ENCODE peak calls at places on chromosomes 7 and 10, in six cellular contexts. One of them, this sample, is unnamed.

GRCh38 chr7:147432068-147432467 is 1158.5 kb upstream of the C7orf33 start:
- DNase-seq in naive thymus-derived CD4-positive, alpha-beta T cell: no peak
- DNase-seq in Caco-2: no peak
- DNase-seq in psoas muscle: no peak
- DNase-seq in MM.1S: no peak
- DNase-seq in A549: no peak
- DNase-seq in this sample: no peak

GRCh38 chr7:123771256-123771655 is 22.5 kb upstream of the WASL start:
- DNase-seq in naive thymus-derived CD4-positive, alpha-beta T cell: no peak
- DNase-seq in Caco-2: no peak
- DNase-seq in psoas muscle: no peak
- DNase-seq in MM.1S: no peak
- DNase-seq in A549: no peak
- DNase-seq in this sample: no peak

GRCh38 chr7:98341106-98341505 is 59.6 kb downstream of the BRI3 start:
- DNase-seq in naive thymus-derived CD4-positive, alpha-beta T cell: no peak
- DNase-seq in Caco-2: no peak
- DNase-seq in psoas muscle: no peak
- DNase-seq in MM.1S: no peak
- DNase-seq in A549: no peak
- DNase-seq in this sample: no peak

GRCh38 chr10:88879754-88880286 is at the start of gene STAMBPL1:
- DNase-seq in naive thymus-derived CD4-positive, alpha-beta T cell: peak; percentile 80
- DNase-seq in Caco-2: peak; percentile 38
- DNase-seq in psoas muscle: peak; percentile 58
- DNase-seq in MM.1S: peak; percentile 72
- DNase-seq in A549: no peak
- DNase-seq in this sample: peak; percentile 60

GRCh38 chr7:149736478-149737360 is 36.7 kb downstream of the ZNF467 start:
- DNase-seq in naive thymus-derived CD4-positive, alpha-beta T cell: no peak
- DNase-seq in Caco-2: no peak
- DNase-seq in psoas muscle: no peak
- DNase-seq in MM.1S: no peak
- DNase-seq in A549: no peak
- DNase-seq in this sample: no peak

GRCh38 chr10:1149793-1150637 is 93.8 kb downstream of the WDR37 start:
- DNase-seq in naive thymus-derived CD4-positive, alpha-beta T cell: no peak
- DNase-seq in Caco-2: no peak
- DNase-seq in psoas muscle: no peak
- DNase-seq in MM.1S: no peak
- DNase-seq in A549: no peak
- DNase-seq in this sample: peak; percentile 84

GRCh38 chr7:22597845-22598244 is 97.9 kb upstream of the STEAP1B start:
- DNase-seq in naive thymus-derived CD4-positive, alpha-beta T cell: no peak
- DNase-seq in Caco-2: no peak
- DNase-seq in psoas muscle: no peak
- DNase-seq in MM.1S: no peak
- DNase-seq in A549: no peak
- DNase-seq in this sample: no peak

GRCh38 chr10:93462881-93463280 is 19.3 kb downstream of the MYOF start:
- DNase-seq in naive thymus-derived CD4-positive, alpha-beta T cell: no peak
- DNase-seq in Caco-2: no peak
- DNase-seq in psoas muscle: no peak
- DNase-seq in MM.1S: no peak
- DNase-seq in A549: peak; percentile 71
- DNase-seq in this sample: no peak

GRCh38 chr7:130896898-130897514 is 163.0 kb upstream of the KLF14 start:
- DNase-seq in naive thymus-derived CD4-positive, alpha-beta T cell: peak; percentile 67
- DNase-seq in Caco-2: peak; percentile 80
- DNase-seq in psoas muscle: peak; percentile 81
- DNase-seq in MM.1S: peak; percentile 44
- DNase-seq in A549: peak; percentile 91
- DNase-seq in this sample: peak; percentile 77

GRCh38 chr7:106282374-106282773 is 2.4 kb downstream of the NAMPT start:
- DNase-seq in naive thymus-derived CD4-positive, alpha-beta T cell: no peak
- DNase-seq in Caco-2: no peak
- DNase-seq in psoas muscle: no peak
- DNase-seq in MM.1S: no peak
- DNase-seq in A549: no peak
- DNase-seq in this sample: no peak

GRCh38 chr7:106284516-106285050 is at the start of gene NAMPT:
- DNase-seq in naive thymus-derived CD4-positive, alpha-beta T cell: no peak
- DNase-seq in Caco-2: peak; percentile 51
- DNase-seq in psoas muscle: peak; percentile 53
- DNase-seq in MM.1S: peak; percentile 60
- DNase-seq in A549: no peak
- DNase-seq in this sample: peak; percentile 22

GRCh38 chr7:106282852-106283251 is 1.9 kb downstream of the NAMPT start:
- DNase-seq in naive thymus-derived CD4-positive, alpha-beta T cell: no peak
- DNase-seq in Caco-2: no peak
- DNase-seq in psoas muscle: no peak
- DNase-seq in MM.1S: no peak
- DNase-seq in A549: no peak
- DNase-seq in this sample: no peak

GRCh38 chr7:106283831-106284515 is 810 bp downstream of the NAMPT start:
- DNase-seq in naive thymus-derived CD4-positive, alpha-beta T cell: peak; percentile 46
- DNase-seq in Caco-2: peak; percentile 40
- DNase-seq in psoas muscle: peak; percentile 54
- DNase-seq in MM.1S: peak; percentile 66
- DNase-seq in A549: peak; percentile 63
- DNase-seq in this sample: peak; percentile 85

DNA sequence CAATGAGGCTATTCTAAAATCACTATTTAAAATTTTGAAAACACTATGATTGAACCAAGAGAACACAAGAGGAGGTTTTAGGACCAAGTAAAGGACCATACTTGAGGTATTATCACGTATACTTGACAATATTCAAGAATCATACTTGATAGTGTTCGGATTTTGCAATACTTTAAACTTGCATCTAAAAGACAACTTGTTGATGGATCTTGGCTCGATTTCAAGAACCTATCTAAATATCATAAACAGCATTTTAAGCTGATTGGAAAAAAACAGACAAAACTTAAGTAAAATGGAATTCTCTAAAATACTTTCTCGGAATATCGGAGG is 1.3 kb downstream of the NAMPT start:
- DNase-seq in naive thymus-derived CD4-positive, alpha-beta T cell: no peak
- DNase-seq in Caco-2: no peak
- DNase-seq in psoas muscle: no peak
- DNase-seq in MM.1S: no peak
- DNase-seq in A549: no peak
- DNase-seq in this sample: no peak
- H3K4me1 ChIP-seq in naive thymus-derived CD4-positive, alpha-beta T cell: peaks cover 9% of the 10 kb centered on the region
- H3K4me1 ChIP-seq in Caco-2: peaks cover 7% of the 10 kb centered on the region
- H3K4me1 ChIP-seq in psoas muscle: peaks cover 47% of the 10 kb centered on the region
- H3K4me1 ChIP-seq in MM.1S: peaks cover 23% of the 10 kb centered on the region
- H3K4me1 ChIP-seq in A549: peaks cover 45% of the 10 kb centered on the region
- H3K4me1 ChIP-seq in this sample: peaks cover 4% of the 10 kb centered on the region

GRCh38 chr10:114499120-114499519 is 94.8 kb upstream of the AFAP1L2 start:
- DNase-seq in naive thymus-derived CD4-positive, alpha-beta T cell: no peak
- DNase-seq in Caco-2: no peak
- DNase-seq in psoas muscle: no peak
- DNase-seq in MM.1S: no peak
- DNase-seq in A549: no peak
- DNase-seq in this sample: no peak

GRCh38 chr10:114491933-114492332 is 87.6 kb upstream of the AFAP1L2 start:
- DNase-seq in naive thymus-derived CD4-positive, alpha-beta T cell: no peak
- DNase-seq in Caco-2: no peak
- DNase-seq in psoas muscle: no peak
- DNase-seq in MM.1S: no peak
- DNase-seq in A549: no peak
- DNase-seq in this sample: no peak

GRCh38 chr10:114492351-114493037 is 88.2 kb upstream of the AFAP1L2 start:
- DNase-seq in naive thymus-derived CD4-positive, alpha-beta T cell: peak; percentile 62
- DNase-seq in Caco-2: no peak
- DNase-seq in psoas muscle: no peak
- DNase-seq in MM.1S: peak; percentile 74
- DNase-seq in A549: no peak
- DNase-seq in this sample: no peak

GRCh38 chr10:114498413-114499111 is 94.3 kb upstream of the AFAP1L2 start:
- DNase-seq in naive thymus-derived CD4-positive, alpha-beta T cell: no peak
- DNase-seq in Caco-2: no peak
- DNase-seq in psoas muscle: no peak
- DNase-seq in MM.1S: no peak
- DNase-seq in A549: no peak
- DNase-seq in this sample: no peak

DNA sequence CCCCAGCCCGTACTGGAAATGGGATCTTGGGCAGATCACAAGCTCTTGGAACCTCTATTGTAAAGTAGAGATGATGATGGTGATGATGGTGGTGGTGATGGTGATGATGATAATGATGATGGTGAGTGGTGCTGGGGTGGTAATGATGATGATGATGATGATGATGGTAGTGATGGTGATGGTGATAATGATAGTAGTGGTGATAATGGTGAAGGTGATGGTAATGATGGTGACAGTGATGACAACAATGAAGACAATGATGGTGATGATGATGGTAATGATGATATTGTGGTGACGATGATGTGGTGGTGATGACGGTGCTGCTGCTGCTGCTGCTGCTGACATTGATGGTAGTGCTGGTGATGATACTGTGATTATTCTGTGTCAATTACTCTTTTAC is 91.0 kb upstream of the AFAP1L2 start:
- DNase-seq in naive thymus-derived CD4-positive, alpha-beta T cell: peak; percentile 34
- DNase-seq in Caco-2: no peak
- DNase-seq in psoas muscle: no peak
- DNase-seq in MM.1S: no peak
- DNase-seq in A549: no peak
- DNase-seq in this sample: no peak
- H3K4me1 ChIP-seq in naive thymus-derived CD4-positive, alpha-beta T cell: peaks cover 24% of the 10 kb centered on the region
- H3K4me1 ChIP-seq in Caco-2: peaks cover 4% of the 10 kb centered on the region
- H3K4me1 ChIP-seq in psoas muscle: no peaks in the 10 kb centered on the region
- H3K4me1 ChIP-seq in MM.1S: peaks cover 19% of the 10 kb centered on the region
- H3K4me1 ChIP-seq in A549: peaks cover 5% of the 10 kb centered on the region
- H3K4me1 ChIP-seq in this sample: peaks cover 4% of the 10 kb centered on the region

GRCh38 chr10:124091646-124092269 is 1.6 kb downstream of the CHST15 start:
- DNase-seq in naive thymus-derived CD4-positive, alpha-beta T cell: peak; percentile 20
- DNase-seq in Caco-2: no peak
- DNase-seq in psoas muscle: peak; percentile 43
- DNase-seq in MM.1S: peak; percentile 43
- DNase-seq in A549: no peak
- DNase-seq in this sample: no peak
- H3K4me1 ChIP-seq in naive thymus-derived CD4-positive, alpha-beta T cell: no peaks in the 10 kb centered on the region
- H3K4me1 ChIP-seq in Caco-2: peaks cover 3% of the 10 kb centered on the region
- H3K4me1 ChIP-seq in psoas muscle: peaks cover 38% of the 10 kb centered on the region
- H3K4me1 ChIP-seq in MM.1S: peaks cover 48% of the 10 kb centered on the region
- H3K4me1 ChIP-seq in A549: peaks cover 14% of the 10 kb centered on the region
- H3K4me1 ChIP-seq in this sample: peaks cover 5% of the 10 kb centered on the region

DNA sequence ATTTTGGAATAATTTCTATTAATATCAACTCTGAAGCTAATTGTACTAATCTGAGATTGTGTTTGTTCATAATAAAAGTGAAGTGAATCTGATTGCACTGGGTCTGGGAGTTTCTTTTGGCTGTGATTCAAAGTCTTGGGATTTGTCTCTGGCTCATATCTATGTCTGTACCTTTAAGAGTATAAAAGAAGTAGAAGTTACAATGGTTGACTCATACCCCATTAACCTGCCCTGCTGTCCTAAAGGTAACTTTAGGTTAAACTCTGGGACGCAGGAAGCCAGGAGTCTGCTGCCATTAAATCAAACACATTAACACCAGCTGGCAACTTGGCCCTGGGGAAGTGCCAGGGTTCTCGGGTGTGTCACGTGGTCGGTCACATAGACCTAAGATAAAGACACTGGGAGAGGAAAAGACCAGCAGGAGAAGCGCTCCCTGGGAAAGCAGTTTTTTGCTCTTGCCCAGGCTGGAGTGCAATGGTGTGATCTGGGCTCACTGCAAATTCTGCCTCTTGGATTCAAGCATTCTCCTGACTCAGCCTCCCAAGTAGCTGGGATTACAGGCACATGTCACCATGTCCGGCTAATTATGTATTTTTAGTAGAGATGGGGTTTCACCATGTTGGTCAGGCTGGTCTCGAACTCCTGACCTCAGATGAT is 17.8 kb downstream of the SCD start:
- DNase-seq in naive thymus-derived CD4-positive, alpha-beta T cell: no peak
- DNase-seq in Caco-2: no peak
- DNase-seq in psoas muscle: peak; percentile 66
- DNase-seq in MM.1S: no peak
- DNase-seq in A549: peak; percentile 95
- DNase-seq in this sample: peak; percentile 99
- H3K4me1 ChIP-seq in naive thymus-derived CD4-positive, alpha-beta T cell: peaks cover 1% of the 10 kb centered on the region
- H3K4me1 ChIP-seq in Caco-2: peaks cover 22% of the 10 kb centered on the region
- H3K4me1 ChIP-seq in psoas muscle: peaks cover 15% of the 10 kb centered on the region
- H3K4me1 ChIP-seq in MM.1S: peaks cover 24% of the 10 kb centered on the region
- H3K4me1 ChIP-seq in A549: peaks cover 71% of the 10 kb centered on the region
- H3K4me1 ChIP-seq in this sample: peaks cover 14% of the 10 kb centered on the region

GRCh38 chr7:48090095-48090805 is 1.2 kb downstream of the UPP1 start:
- DNase-seq in naive thymus-derived CD4-positive, alpha-beta T cell: no peak
- DNase-seq in Caco-2: no peak
- DNase-seq in psoas muscle: peak; percentile 44
- DNase-seq in MM.1S: no peak
- DNase-seq in A549: peak; percentile 41
- DNase-seq in this sample: no peak
- H3K4me1 ChIP-seq in naive thymus-derived CD4-positive, alpha-beta T cell: peaks cover 62% of the 10 kb centered on the region
- H3K4me1 ChIP-seq in Caco-2: peaks cover 35% of the 10 kb centered on the region
- H3K4me1 ChIP-seq in psoas muscle: peaks cover 3% of the 10 kb centered on the region
- H3K4me1 ChIP-seq in MM.1S: peaks cover 29% of the 10 kb centered on the region
- H3K4me1 ChIP-seq in A549: peaks cover 48% of the 10 kb centered on the region
- H3K4me1 ChIP-seq in this sample: peaks cover 5% of the 10 kb centered on the region

DNA sequence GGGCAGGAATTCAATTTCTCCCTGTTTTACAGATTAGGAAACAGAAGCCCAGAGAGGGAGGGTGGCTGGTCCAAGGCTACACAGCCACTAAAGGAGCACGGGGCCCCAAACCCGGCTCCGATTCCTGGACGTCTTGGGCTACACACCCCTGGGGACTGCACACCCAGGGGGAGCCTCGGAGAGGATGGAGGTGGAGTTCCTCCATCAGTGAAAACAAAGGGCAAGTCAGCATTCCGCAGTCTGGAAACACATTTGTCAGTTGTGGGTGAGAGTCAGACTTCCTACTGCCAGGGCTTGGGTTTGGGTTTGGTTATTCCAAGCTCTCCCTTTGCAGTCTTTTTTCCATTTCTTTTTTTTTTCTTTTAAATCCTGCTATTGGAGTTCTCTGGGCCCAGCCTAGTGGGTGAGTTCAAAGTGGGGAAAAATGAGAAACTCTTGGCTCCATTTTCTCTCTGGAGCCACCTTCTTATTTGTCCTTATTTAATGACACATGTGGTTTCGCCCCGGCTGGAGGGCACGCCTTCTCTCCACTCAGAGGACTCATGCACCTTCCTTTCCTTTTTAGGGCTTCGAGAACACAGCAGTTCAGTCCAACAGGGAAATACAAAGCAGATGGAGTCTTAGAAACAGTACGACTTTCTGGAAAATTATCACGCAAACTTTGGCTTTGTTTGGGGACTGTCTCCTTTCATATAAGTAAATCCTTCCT is 59.8 kb upstream of the AQP1 start:
- DNase-seq in naive thymus-derived CD4-positive, alpha-beta T cell: no peak
- DNase-seq in Caco-2: no peak
- DNase-seq in psoas muscle: no peak
- DNase-seq in MM.1S: no peak
- DNase-seq in A549: no peak
- DNase-seq in this sample: no peak
- H3K4me1 ChIP-seq in naive thymus-derived CD4-positive, alpha-beta T cell: no peaks in the 10 kb centered on the region
- H3K4me1 ChIP-seq in Caco-2: no peaks in the 10 kb centered on the region
- H3K4me1 ChIP-seq in psoas muscle: no peaks in the 10 kb centered on the region
- H3K4me1 ChIP-seq in MM.1S: no peaks in the 10 kb centered on the region
- H3K4me1 ChIP-seq in A549: no peaks in the 10 kb centered on the region
- H3K4me1 ChIP-seq in this sample: no peaks in the 10 kb centered on the region

DNA sequence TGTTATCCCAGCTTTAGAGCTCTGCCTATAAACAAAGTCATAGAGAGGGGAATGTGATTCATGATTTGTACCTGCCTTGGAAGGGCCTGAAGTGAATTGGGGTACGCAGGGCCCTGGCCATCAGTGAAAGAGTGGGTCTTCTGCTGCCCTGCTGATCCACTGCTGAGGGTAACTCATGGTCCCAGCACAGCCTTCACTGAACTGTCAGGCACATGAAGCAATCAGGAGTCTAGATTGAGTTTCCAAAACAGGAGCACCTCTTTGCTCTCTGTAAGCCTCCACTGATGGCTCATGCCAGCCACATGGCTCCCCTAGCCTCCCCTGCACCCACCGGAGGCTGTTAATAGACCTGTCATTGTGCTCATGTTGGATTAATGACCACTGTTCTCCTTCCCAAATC is 217.6 kb downstream of the KCNMA1 start:
- DNase-seq in naive thymus-derived CD4-positive, alpha-beta T cell: no peak
- DNase-seq in Caco-2: no peak
- DNase-seq in psoas muscle: no peak
- DNase-seq in MM.1S: no peak
- DNase-seq in A549: no peak
- DNase-seq in this sample: no peak
- H3K4me1 ChIP-seq in naive thymus-derived CD4-positive, alpha-beta T cell: no peaks in the 10 kb centered on the region
- H3K4me1 ChIP-seq in Caco-2: peaks cover 46% of the 10 kb centered on the region
- H3K4me1 ChIP-seq in psoas muscle: peaks cover 5% of the 10 kb centered on the region
- H3K4me1 ChIP-seq in MM.1S: no peaks in the 10 kb centered on the region
- H3K4me1 ChIP-seq in A549: peaks cover 25% of the 10 kb centered on the region
- H3K4me1 ChIP-seq in this sample: no peaks in the 10 kb centered on the region